ENCODE peak calls at places on chromosomes 4 and X, in four cellular contexts. P is K562, R is SK-N-SH, Z is HepG2. Q is an unnamed sample.
A peak's percentile ranks its signal among the peaks of the same experiment; 100 is the strongest.

GRCh38 chr4:2792711-2793577 is at the start of gene SH3BP2:
- DNase-seq in Z (peak; percentile 63), R (peak; percentile 96), P (peak; percentile 93), Q (peak; percentile 88)

GRCh38 chr4:10093801-10094552 is 22.6 kb downstream of the WDR1 start:
- DNase-seq in P (no peak), Z (no peak), R (peak; percentile 50), Q (no peak)

GRCh38 chrX:47648376-47648775 is 2.0 kb downstream of the ELK1 start:
- DNase-seq in R (no peak), Z (no peak), P (no peak), Q (no peak)

GRCh38 chr4:13950491-13950890 is 323.0 kb upstream of the BOD1L1 start:
- DNase-seq in R (no peak), P (no peak), Z (no peak), Q (no peak)

GRCh38 chr4:7737268-7737645 is 202.4 kb downstream of the AFAP1 start:
- DNase-seq in R (no peak), P (no peak), Z (no peak), Q (no peak)

GRCh38 chrX:2707334-2707760 is 16.3 kb downstream of the CD99 start:
- DNase-seq in P (no peak), R (peak; percentile 67), Z (peak; percentile 84), Q (peak; percentile 54)

GRCh38 chrX:44494357-44494756 is 48.3 kb downstream of the FUNDC1 start:
- DNase-seq in Z (no peak), R (no peak), P (no peak), Q (no peak)

GRCh38 chr4:110196871-110197420 is 1.5 kb downstream of the ELOVL6 start:
- DNase-seq in Z (no peak), P (peak; percentile 44), R (peak; percentile 75), Q (peak; percentile 74)

GRCh38 chr4:76634239-76634638 is 199.2 kb downstream of the SHROOM3 start:
- DNase-seq in Z (no peak), R (no peak), P (no peak), Q (no peak)

GRCh38 chr4:6272863-6273660 is 3.4 kb downstream of the WFS1 start:
- DNase-seq in R (peak; percentile 69), Z (peak; percentile 70), P (no peak), Q (no peak)

GRCh38 chr4:31045151-31045550 is 325.0 kb downstream of the PCDH7 start:
- DNase-seq in P (no peak), Z (no peak), R (no peak), Q (no peak)

GRCh38 chrX:121000589-121000988 is 15.0 kb upstream of the CT47A1 start:
- DNase-seq in R (peak; percentile 3), Z (peak; percentile 30), P (no peak), Q (no peak)

GRCh38 chr4:11869471-11869870 is 440.8 kb upstream of the HS3ST1 start:
- DNase-seq in R (no peak), P (no peak), Z (no peak), Q (no peak)

GRCh38 chr4:187780070-187780469 is 215.5 kb upstream of the ZFP42 start:
- DNase-seq in Z (no peak), P (no peak), R (no peak), Q (no peak)

GRCh38 chr4:159146007-159146330 is 43.1 kb downstream of the RAPGEF2 start:
- DNase-seq in P (no peak), Z (no peak), R (no peak), Q (no peak)

GRCh38 chrX:137031517-137032377 is 2.0 kb downstream of the GPR101 start:
- DNase-seq in P (peak; percentile 30), Z (no peak), R (peak; percentile 72), Q (peak; percentile 33)

GRCh38 chr4:70280567-70280966 is 38.2 kb downstream of the CSN3 start:
- DNase-seq in R (no peak), P (no peak), Z (no peak), Q (no peak)

GRCh38 chrX:31266172-31267076 is 194.6 kb upstream of the FTHL17 start:
- DNase-seq in Z (peak; percentile 25), P (peak; percentile 63), R (peak; percentile 79), Q (peak; percentile 63)

GRCh38 chr4:146142768-146143167 is 32.8 kb upstream of the LSM6 start:
- DNase-seq in Z (no peak), P (no peak), R (no peak), Q (no peak)

GRCh38 chrX:135408794-135409193 is 12.9 kb upstream of the SMIM10L2A start:
- DNase-seq in P (no peak), R (no peak), Z (no peak), Q (no peak)

GRCh38 chrX:45602151-45602550 is 401.5 kb upstream of the DIPK2B start:
- DNase-seq in R (no peak), P (no peak), Z (no peak), Q (no peak)

GRCh38 chr4:107734120-107734519 is 14.1 kb upstream of the PAPSS1 start:
- DNase-seq in R (peak; percentile 27), Z (no peak), P (peak; percentile 51), Q (peak; percentile 38)

GRCh38 chrX:135295238-135295943 is 13.9 kb upstream of the ETDC start:
- DNase-seq in P (no peak), R (peak; percentile 59), Z (no peak), Q (peak; percentile 73)

GRCh38 chr4:57182132-57182874 is 72.1 kb upstream of the IGFBP7 start:
- DNase-seq in P (peak; percentile 13), R (peak; percentile 61), Z (no peak), Q (no peak)

GRCh38 chr4:77699731-77700210 is 94.2 kb downstream of the CXCL13 start:
- DNase-seq in R (peak; percentile 24), Z (peak; percentile 74), P (peak; percentile 13), Q (peak; percentile 33)
- TF ChIP-seq FOXJ3 in R (no peak), Z (no peak), P (no peak), Q (no peak)

DNA sequence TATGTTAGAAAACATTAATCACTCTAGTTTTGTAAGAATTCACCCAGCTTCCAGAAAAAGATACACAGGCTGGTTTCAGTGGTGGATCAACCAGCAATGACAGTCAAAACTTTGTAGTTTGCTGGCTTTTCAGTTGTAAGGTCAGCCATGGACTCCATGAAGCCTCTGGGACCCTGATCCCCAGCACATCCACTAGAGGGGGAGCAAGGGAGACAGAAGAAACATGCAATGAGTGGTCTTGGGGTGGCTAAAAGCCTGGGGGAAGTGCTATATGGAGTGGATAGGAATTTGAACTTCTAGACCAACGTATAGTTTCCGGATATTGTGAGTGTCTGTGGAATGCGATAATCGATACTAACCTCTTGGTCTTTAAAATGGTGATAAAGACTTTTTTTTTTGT is 72.7 kb downstream of the AFF2 start:
- DNase-seq in R (no peak), Z (no peak), P (no peak), Q (peak; percentile 24)
- TF ChIP-seq CTCF in R (no peak), Z (no peak), P (peak; percentile 8), Q (no peak)

GRCh38 chr4:85953651-85954018 is 406.2 kb downstream of the MAPK10 start:
- DNase-seq in Z (no peak), R (no peak), P (no peak), Q (no peak)
- TF ChIP-seq FOXJ3 in Z (no peak), R (no peak), P (no peak), Q (no peak)

GRCh38 chrX:34632404-34632803 is 24.7 kb downstream of the TMEM47 start:
- DNase-seq in R (no peak), Z (no peak), P (no peak), Q (no peak)

GRCh38 chrX:34642849-34643248 is 14.2 kb downstream of the TMEM47 start:
- DNase-seq in P (no peak), Z (no peak), R (no peak), Q (no peak)

GRCh38 chrX:34638116-34638515 is 19.0 kb downstream of the TMEM47 start:
- DNase-seq in Z (peak; percentile 1), R (peak; percentile 7), P (no peak), Q (no peak)
- TF ChIP-seq CTCF in Z (no peak), R (peak; percentile 75), P (peak; percentile 9), Q (peak; percentile 40)

GRCh38 chrX:126065901-126066660 is 100.0 kb downstream of the DCAF12L2 start:
- DNase-seq in R (no peak), Z (no peak), P (no peak), Q (no peak)
- TF ChIP-seq FOXJ3 in R (no peak), Z (no peak), P (no peak), Q (no peak)

Q was measured in WTC11.